ENCODE peak calls at places on chromosomes 16 and 17, in seven cellular contexts. Z, X, B, A, M, W and D are unnamed samples.

GRCh38 chr17:50208611-50209061 is 7.2 kb upstream of the COL1A1 start:
- DNase-seq in W (no peak), B (peak; percentile 73), Z (no peak), A (no peak), M (no peak), X (no peak), D (no peak)

GRCh38 chr17:1186923-1187771 is 7.4 kb upstream of the ABR start:
- DNase-seq in X (peak; percentile 82), B (peak; percentile 95), A (peak; percentile 93), M (peak; percentile 93), W (peak; percentile 62), Z (peak; percentile 77), D (peak; percentile 89)

GRCh38 chr17:49390548-49391324 is 23.9 kb downstream of the PHB1 start:
- DNase-seq in W (no peak), B (peak; percentile 87), Z (no peak), X (peak; percentile 37), A (no peak), M (no peak), D (no peak)

GRCh38 chr17:2122641-2123302 is 67.9 kb downstream of the HIC1 start:
- DNase-seq in A (no peak), W (no peak), B (peak; percentile 91), M (peak; percentile 40), X (peak; percentile 12), Z (no peak), D (no peak)

GRCh38 chr17:80034977-80035686 is 540 bp downstream of the TBC1D16 start:
- DNase-seq in W (peak; percentile 10), X (peak; percentile 46), M (peak; percentile 53), A (peak; percentile 20), B (no peak), Z (peak; percentile 52), D (peak; percentile 18)

GRCh38 chr17:48852251-48852650 is 21.4 kb downstream of the CALCOCO2 start:
- DNase-seq in W (no peak), X (no peak), Z (no peak), M (no peak), A (no peak), B (no peak), D (no peak)

GRCh38 chr16:46651305-46651704 is 30.1 kb upstream of the SHCBP1 start:
- DNase-seq in Z (no peak), A (no peak), W (no peak), M (no peak), B (no peak), X (no peak), D (no peak)

GRCh38 chr17:19705771-19706770 is 10.3 kb downstream of the SLC47A2 start:
- DNase-seq in W (no peak), Z (no peak), X (no peak), A (no peak), B (peak; percentile 70), M (peak; percentile 31), D (no peak)

GRCh38 chr16:12617401-12617819 is 186.3 kb downstream of the CPPED1 start:
- DNase-seq in Z (no peak), B (no peak), M (no peak), X (peak; percentile 30), W (no peak), A (no peak), D (no peak)